ENCODE peak calls at places on chromosomes 12 and 14, in eight cellular contexts. Q is lower lobe of right lung, G is colonic mucosa, Y is esophagus squamous epithelium, K is neural progenitor cell, B is sigmoid colon, N is psoas muscle, D is A673. U is an unnamed sample. For H3K4me1, the result is how much of the 10 kb centered on the place peaks cover.

GRCh38 chr14:67357583-67358354 is 1.8 kb downstream of the ATP6V1D start:
- DNase-seq in Q (no peak), G (no peak), K (no peak), Y (no peak), N (no peak), B (no peak), D (no peak), U (no peak)

GRCh38 chr12:1502441-1502785 is 92.0 kb downstream of the FBXL14 start:
- DNase-seq in Q (no peak), Y (no peak), B (no peak), D (no peak), N (no peak), G (no peak), K (no peak), U (no peak)

GRCh38 chr14:47675239-47675488 is 241 bp downstream of the MDGA2 start:
- DNase-seq in D (no peak), Y (no peak), K (peak), G (no peak), N (no peak), B (no peak), Q (no peak), U (no peak)

GRCh38 chr12:104410326-104410725 is 46.4 kb upstream of the CHST11 start:
- DNase-seq in Y (no peak), B (no peak), D (no peak), Q (no peak), G (no peak), N (no peak), K (no peak), U (no peak)

GRCh38 chr12:112309797-112310196 is 72.4 kb downstream of the HECTD4 start:
- DNase-seq in K (no peak), G (no peak), N (no peak), D (no peak), Y (no peak), B (no peak), Q (no peak), U (no peak)

GRCh38 chr14:88256997-88257755 is 65.9 kb downstream of the KCNK10 start:
- DNase-seq in G (no peak), K (no peak), N (no peak), Q (no peak), D (no peak), Y (no peak), B (no peak), U (peak)

GRCh38 chr14:52076334-52076733 is 7.5 kb upstream of the NID2 start:
- DNase-seq in Q (no peak), N (peak), B (no peak), K (no peak), G (no peak), Y (no peak), D (no peak), U (no peak)

GRCh38 chr14:71001742-71002141 is 94.5 kb downstream of the PCNX1 start:
- DNase-seq in B (no peak), K (no peak), Y (no peak), Q (no peak), G (no peak), N (no peak), D (no peak), U (no peak)

GRCh38 chr12:53063708-53064612 is 14.1 kb downstream of the TNS2 start:
- DNase-seq in D (no peak), K (no peak), Q (no peak), Y (no peak), N (peak), B (peak), G (peak), U (no peak)

GRCh38 chr12:91064640-91065039 is 6.8 kb upstream of the KERA start:
- DNase-seq in D (no peak), Y (no peak), K (no peak), B (no peak), N (no peak), G (no peak), Q (no peak), U (no peak)

GRCh38 chr14:87813211-87813610 is 179.8 kb downstream of the GALC start:
- DNase-seq in Y (no peak), B (no peak), D (no peak), Q (no peak), N (no peak), K (no peak), G (no peak), U (no peak)

GRCh38 chr12:114636723-114637480 is 47.1 kb downstream of the TBX3 start:
- DNase-seq in G (no peak), N (no peak), B (no peak), Y (no peak), D (peak), Q (no peak), K (peak), U (no peak)

GRCh38 chr14:61659582-61659981 is 35.7 kb upstream of the HIF1A start:
- DNase-seq in D (no peak), Y (no peak), N (no peak), K (no peak), B (no peak), Q (no peak), G (no peak), U (no peak)

GRCh38 chr14:76293221-76293620 is 82.7 kb upstream of the ESRRB start:
- DNase-seq in B (no peak), D (no peak), Y (no peak), K (no peak), N (no peak), Q (no peak), G (no peak), U (no peak)
- H3K27ac ChIP-seq in B (no peak), D (no peak), Y (no peak), K (no peak), N (no peak), Q (no peak), G (no peak), U (no peak)

DNA sequence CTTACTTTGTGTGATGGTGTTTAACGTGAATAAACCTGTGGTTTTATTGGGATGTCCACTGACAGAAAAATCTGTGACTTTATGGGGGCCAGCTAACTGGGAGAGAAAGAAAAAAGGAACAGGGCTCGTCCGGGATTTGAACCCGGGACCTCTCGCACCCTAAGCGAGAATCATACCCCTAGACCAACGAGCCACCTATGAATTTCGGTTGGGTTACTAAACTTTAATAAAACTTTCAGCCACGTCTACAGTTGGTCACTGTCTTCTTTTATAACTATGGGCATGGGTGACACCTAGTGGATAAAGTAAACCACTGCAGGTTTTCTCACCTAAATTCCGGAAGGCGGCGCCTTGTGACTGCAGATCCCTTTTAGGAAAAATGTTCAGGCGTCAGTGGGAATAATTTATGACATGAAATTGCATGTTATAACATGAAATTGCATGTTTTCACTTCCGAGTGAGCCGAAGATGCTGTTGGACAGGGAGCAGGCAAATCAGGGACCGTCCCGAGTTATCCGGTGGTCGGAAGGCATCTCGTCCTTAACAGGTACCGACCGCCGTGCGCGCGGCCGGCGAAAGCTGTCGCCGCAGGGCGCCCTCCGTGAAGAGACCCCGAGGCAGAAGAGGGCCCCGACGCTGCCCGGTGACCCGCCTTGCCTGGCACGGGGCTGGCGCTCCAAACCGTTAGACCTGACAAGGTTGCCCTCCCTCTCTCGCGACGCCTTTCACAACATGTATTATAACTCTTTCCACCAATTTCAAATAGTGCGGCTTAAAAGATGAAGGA is 18.2 kb upstream of the RNASE12 start:
- DNase-seq in Y (no peak), G (peak), B (peak), D (peak), K (peak), N (no peak), Q (peak), U (peak)
- H3K4me1 ChIP-seq in Y (under half), G (under half), B (under half), D (under half), K (under half), N (under half), Q (under half), U (under half)

DNA sequence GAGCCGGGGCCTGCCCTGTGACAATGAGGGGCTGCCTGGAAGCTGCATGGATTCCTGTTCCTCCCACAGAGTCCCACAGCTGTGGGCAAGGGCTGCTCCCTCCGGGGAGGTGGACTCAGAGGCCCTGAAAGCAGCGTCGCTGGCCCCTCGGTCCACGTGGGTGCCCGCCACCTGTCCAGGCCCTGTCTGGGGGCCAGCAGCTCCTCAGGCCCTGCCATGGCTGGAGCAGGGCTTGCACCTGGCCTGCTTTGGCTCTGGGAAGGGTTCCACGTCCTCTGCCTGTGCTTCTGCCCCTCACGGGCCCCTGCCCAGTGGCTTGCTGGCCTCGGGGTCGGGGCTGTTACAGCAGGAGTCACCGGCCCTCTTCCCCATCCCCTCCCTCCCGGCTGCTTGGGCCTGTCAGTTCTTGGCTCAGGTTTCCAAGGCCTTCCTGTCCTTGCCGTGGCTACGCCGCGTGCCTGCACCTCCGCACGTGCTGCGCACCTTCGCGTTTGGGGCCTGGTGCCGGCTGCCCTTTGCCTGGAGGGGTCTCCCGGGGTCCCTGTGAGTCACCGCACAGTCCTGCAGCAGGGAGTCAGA is 5.8 kb downstream of the FBRSL1 start:
- DNase-seq in G (no peak), B (no peak), D (no peak), Q (no peak), Y (no peak), K (no peak), N (peak), U (peak)
- H3K27ac ChIP-seq in G (no peak), B (no peak), D (no peak), Q (no peak), Y (no peak), K (no peak), N (peak), U (no peak)

GRCh38 chr14:68521952-68522509 is 270.8 kb downstream of the ZFP36L1 start:
- DNase-seq in K (no peak), G (no peak), B (no peak), N (no peak), D (no peak), Q (no peak), Y (no peak), U (peak)
- H3K4me1 ChIP-seq in K (half or more), G (under half), B (half or more), N (under half), D (under half), Q (half or more), Y (half or more), U (half or more)

U was measured in SJCRH30.